ENCODE peak calls at places on chromosome 3, in six cellular contexts. One of them, this sample, is unnamed. For H3K27me3 and H3K4me1, the result is how much of the 10 kb centered on the place peaks cover.

GRCh38 chr3:187750041-187750512 is 4.8 kb upstream of the BCL6 start:
- DNase-seq in Panc1: no peak
- DNase-seq in HepG2: peak
- DNase-seq in stomach: peak
- DNase-seq in endothelial cell of umbilical vein: peak
- DNase-seq in sigmoid colon: peak
- DNase-seq in this sample: peak

GRCh38 chr3:194206375-194206774 is 70.4 kb downstream of the HES1 start:
- DNase-seq in sigmoid colon: peak
- DNase-seq in endothelial cell of umbilical vein: peak
- DNase-seq in stomach: no peak
- DNase-seq in Panc1: no peak
- DNase-seq in HepG2: no peak
- DNase-seq in this sample: no peak

GRCh38 chr3:190018460-190018859 is 102.2 kb downstream of the P3H2 start:
- DNase-seq in sigmoid colon: no peak
- DNase-seq in stomach: no peak
- DNase-seq in endothelial cell of umbilical vein: no peak
- DNase-seq in Panc1: no peak
- DNase-seq in HepG2: no peak
- DNase-seq in this sample: no peak

GRCh38 chr3:25455316-25456232 is 27.5 kb downstream of the RARB start:
- DNase-seq in HepG2: no peak
- DNase-seq in sigmoid colon: peak
- DNase-seq in Panc1: no peak
- DNase-seq in endothelial cell of umbilical vein: peak
- DNase-seq in stomach: no peak
- DNase-seq in this sample: no peak

GRCh38 chr3:150545419-150546225 is 674 bp downstream of the SERP1 start:
- DNase-seq in stomach: peak
- DNase-seq in endothelial cell of umbilical vein: peak
- DNase-seq in Panc1: no peak
- DNase-seq in sigmoid colon: peak
- DNase-seq in HepG2: peak
- DNase-seq in this sample: no peak

GRCh38 chr3:38828681-38829080 is 12.7 kb upstream of the SCN10A start:
- DNase-seq in stomach: no peak
- DNase-seq in endothelial cell of umbilical vein: no peak
- DNase-seq in Panc1: no peak
- DNase-seq in sigmoid colon: no peak
- DNase-seq in HepG2: no peak
- DNase-seq in this sample: no peak

GRCh38 chr3:45226206-45226915 is at the start of gene TMEM158:
- DNase-seq in stomach: peak
- DNase-seq in Panc1: no peak
- DNase-seq in endothelial cell of umbilical vein: peak
- DNase-seq in HepG2: peak
- DNase-seq in sigmoid colon: peak
- DNase-seq in this sample: peak

GRCh38 chr3:125010393-125010792 is 45.4 kb downstream of the HEG1 start:
- DNase-seq in stomach: no peak
- DNase-seq in sigmoid colon: no peak
- DNase-seq in Panc1: no peak
- DNase-seq in endothelial cell of umbilical vein: no peak
- DNase-seq in HepG2: peak
- DNase-seq in this sample: no peak

GRCh38 chr3:270688-271087 is 74.1 kb downstream of the CHL1 start:
- DNase-seq in endothelial cell of umbilical vein: no peak
- DNase-seq in HepG2: no peak
- DNase-seq in stomach: no peak
- DNase-seq in sigmoid colon: no peak
- DNase-seq in Panc1: no peak
- DNase-seq in this sample: no peak

GRCh38 chr3:135965129-135965505 is 411 bp upstream of the PPP2R3A start:
- DNase-seq in stomach: no peak
- DNase-seq in sigmoid colon: no peak
- DNase-seq in HepG2: no peak
- DNase-seq in endothelial cell of umbilical vein: no peak
- DNase-seq in Panc1: no peak
- DNase-seq in this sample: no peak

GRCh38 chr3:187104956-187105355 is 34.3 kb downstream of the RPL39L start:
- DNase-seq in endothelial cell of umbilical vein: no peak
- DNase-seq in HepG2: no peak
- DNase-seq in sigmoid colon: no peak
- DNase-seq in Panc1: no peak
- DNase-seq in stomach: no peak
- DNase-seq in this sample: no peak

GRCh38 chr3:138032567-138032966 is 22.6 kb downstream of the CLDN18 start:
- DNase-seq in stomach: no peak
- DNase-seq in HepG2: no peak
- DNase-seq in endothelial cell of umbilical vein: no peak
- DNase-seq in sigmoid colon: no peak
- DNase-seq in Panc1: no peak
- DNase-seq in this sample: no peak

DNA sequence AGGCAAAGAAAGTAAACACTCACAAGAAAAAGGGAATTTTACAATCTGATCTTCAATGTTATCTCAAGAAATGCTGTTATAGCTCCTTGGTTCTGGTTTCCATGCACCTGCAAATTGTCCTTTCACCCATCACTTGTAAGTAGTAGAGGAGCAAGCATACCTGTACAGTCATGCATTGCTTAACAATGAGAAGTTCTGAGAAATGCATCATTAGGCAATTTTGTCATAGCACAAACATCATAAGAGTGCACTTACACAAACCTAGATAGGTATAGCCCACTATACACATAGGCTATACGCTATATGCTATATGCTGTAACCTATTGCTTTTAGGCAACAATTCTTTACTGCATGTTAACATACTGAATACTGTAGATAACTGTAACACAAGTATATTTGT is 672.3 kb downstream of the FHIT start:
- DNase-seq in endothelial cell of umbilical vein: no peak
- DNase-seq in HepG2: no peak
- DNase-seq in sigmoid colon: no peak
- DNase-seq in Panc1: no peak
- DNase-seq in stomach: no peak
- DNase-seq in this sample: no peak
- H3K27me3 ChIP-seq in endothelial cell of umbilical vein: under half
- H3K27me3 ChIP-seq in HepG2: under half
- H3K27me3 ChIP-seq in sigmoid colon: under half
- H3K27me3 ChIP-seq in Panc1: under half
- H3K27me3 ChIP-seq in stomach: under half
- H3K27me3 ChIP-seq in this sample: under half

GRCh38 chr3:129617381-129618185 is 11.1 kb upstream of the PLXND1 start:
- DNase-seq in sigmoid colon: peak
- DNase-seq in stomach: no peak
- DNase-seq in endothelial cell of umbilical vein: no peak
- DNase-seq in Panc1: no peak
- DNase-seq in HepG2: no peak
- DNase-seq in this sample: no peak
- H3K4me1 ChIP-seq in sigmoid colon: under half
- H3K4me1 ChIP-seq in stomach: half or more
- H3K4me1 ChIP-seq in endothelial cell of umbilical vein: under half
- H3K4me1 ChIP-seq in Panc1: under half
- H3K4me1 ChIP-seq in HepG2: half or more
- H3K4me1 ChIP-seq in this sample: under half

GRCh38 chr3:59880717-59881116 is 830.9 kb upstream of the CFAP20DC start:
- DNase-seq in HepG2: no peak
- DNase-seq in sigmoid colon: no peak
- DNase-seq in endothelial cell of umbilical vein: no peak
- DNase-seq in Panc1: no peak
- DNase-seq in stomach: no peak
- DNase-seq in this sample: no peak
- TF ChIP-seq POLR2AphosphoS5 in HepG2: no peak
- TF ChIP-seq POLR2AphosphoS5 in sigmoid colon: no peak
- TF ChIP-seq POLR2AphosphoS5 in endothelial cell of umbilical vein: no peak
- TF ChIP-seq POLR2AphosphoS5 in Panc1: no peak
- TF ChIP-seq POLR2AphosphoS5 in stomach: no peak
- TF ChIP-seq POLR2AphosphoS5 in this sample: no peak

GRCh38 chr3:159727506-159727905 is 261.1 kb upstream of the IL12A start:
- DNase-seq in endothelial cell of umbilical vein: peak
- DNase-seq in sigmoid colon: no peak
- DNase-seq in HepG2: no peak
- DNase-seq in stomach: no peak
- DNase-seq in Panc1: no peak
- DNase-seq in this sample: no peak

GRCh38 chr3:159731254-159731653 is 257.4 kb upstream of the IL12A start:
- DNase-seq in Panc1: no peak
- DNase-seq in endothelial cell of umbilical vein: no peak
- DNase-seq in sigmoid colon: no peak
- DNase-seq in stomach: no peak
- DNase-seq in HepG2: no peak
- DNase-seq in this sample: no peak

GRCh38 chr3:159721324-159721723 is 267.3 kb upstream of the IL12A start:
- DNase-seq in sigmoid colon: no peak
- DNase-seq in stomach: no peak
- DNase-seq in HepG2: no peak
- DNase-seq in endothelial cell of umbilical vein: no peak
- DNase-seq in Panc1: no peak
- DNase-seq in this sample: no peak

GRCh38 chr3:159724627-159725026 is 264.0 kb upstream of the IL12A start:
- DNase-seq in HepG2: no peak
- DNase-seq in Panc1: no peak
- DNase-seq in stomach: no peak
- DNase-seq in sigmoid colon: no peak
- DNase-seq in endothelial cell of umbilical vein: no peak
- DNase-seq in this sample: no peak

DNA sequence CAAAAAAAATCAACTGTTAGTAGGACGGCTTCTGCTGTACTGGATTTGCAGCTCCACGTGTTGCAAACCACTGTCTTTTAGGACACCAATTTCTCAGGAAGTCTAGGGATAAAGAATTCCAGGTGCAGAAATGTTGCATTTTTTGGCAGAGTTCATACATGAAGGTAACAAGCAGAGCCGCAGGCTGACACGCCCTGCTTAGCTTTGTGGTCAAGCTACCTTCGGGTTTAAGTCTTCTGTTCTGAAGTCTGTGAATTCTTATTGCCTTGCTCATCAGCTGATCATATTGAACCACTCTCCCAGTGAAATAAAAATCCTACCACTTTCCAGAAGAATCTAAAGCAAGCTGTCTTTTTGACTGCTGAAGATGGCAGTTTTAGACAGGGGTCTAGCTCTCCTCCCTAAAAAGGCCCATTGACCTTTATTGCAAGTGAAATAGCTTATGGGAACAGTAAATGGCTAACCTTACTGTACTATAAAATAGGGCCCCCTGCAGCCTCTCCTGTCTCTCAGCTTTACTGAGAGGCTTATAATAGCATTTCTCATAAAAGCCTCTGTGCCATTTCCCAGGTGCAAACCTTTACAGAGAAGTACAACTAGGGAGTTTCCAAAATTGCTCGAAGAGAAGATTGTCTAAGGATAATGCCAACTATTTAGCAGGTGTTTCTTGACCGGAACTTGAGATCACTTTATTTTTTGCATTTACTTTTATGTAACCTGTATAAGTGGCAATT is 262.2 kb upstream of the IL12A start:
- DNase-seq in sigmoid colon: no peak
- DNase-seq in HepG2: no peak
- DNase-seq in stomach: no peak
- DNase-seq in Panc1: no peak
- DNase-seq in endothelial cell of umbilical vein: no peak
- DNase-seq in this sample: peak
- H3K27me3 ChIP-seq in sigmoid colon: under half
- H3K27me3 ChIP-seq in HepG2: under half
- H3K27me3 ChIP-seq in stomach: under half
- H3K27me3 ChIP-seq in Panc1: under half
- H3K27me3 ChIP-seq in endothelial cell of umbilical vein: under half
- H3K27me3 ChIP-seq in this sample: under half

GRCh38 chr3:111735912-111736311 is 123.2 kb upstream of the PHLDB2 start:
- DNase-seq in Panc1: no peak
- DNase-seq in stomach: no peak
- DNase-seq in HepG2: no peak
- DNase-seq in sigmoid colon: no peak
- DNase-seq in endothelial cell of umbilical vein: no peak
- DNase-seq in this sample: no peak
- H3K4me1 ChIP-seq in Panc1: under half
- H3K4me1 ChIP-seq in stomach: under half
- H3K4me1 ChIP-seq in HepG2: half or more
- H3K4me1 ChIP-seq in sigmoid colon: under half
- H3K4me1 ChIP-seq in endothelial cell of umbilical vein: under half
- H3K4me1 ChIP-seq in this sample: under half

GRCh38 chr3:195522254-195523023 is 20.7 kb downstream of the PPP1R2 start:
- DNase-seq in Panc1: no peak
- DNase-seq in endothelial cell of umbilical vein: peak
- DNase-seq in HepG2: no peak
- DNase-seq in stomach: no peak
- DNase-seq in sigmoid colon: no peak
- DNase-seq in this sample: no peak

GRCh38 chr3:195526492-195526891 is 16.6 kb downstream of the PPP1R2 start:
- DNase-seq in Panc1: no peak
- DNase-seq in HepG2: no peak
- DNase-seq in endothelial cell of umbilical vein: no peak
- DNase-seq in stomach: no peak
- DNase-seq in sigmoid colon: no peak
- DNase-seq in this sample: no peak

GRCh38 chr3:195524171-195524896 is 18.8 kb downstream of the PPP1R2 start:
- DNase-seq in stomach: no peak
- DNase-seq in sigmoid colon: no peak
- DNase-seq in HepG2: no peak
- DNase-seq in Panc1: no peak
- DNase-seq in endothelial cell of umbilical vein: no peak
- DNase-seq in this sample: no peak
- TF ChIP-seq POLR2AphosphoS5 in stomach: no peak
- TF ChIP-seq POLR2AphosphoS5 in sigmoid colon: no peak
- TF ChIP-seq POLR2AphosphoS5 in HepG2: no peak
- TF ChIP-seq POLR2AphosphoS5 in Panc1: no peak
- TF ChIP-seq POLR2AphosphoS5 in endothelial cell of umbilical vein: no peak
- TF ChIP-seq POLR2AphosphoS5 in this sample: no peak

GRCh38 chr3:70516081-70516480 is 203.6 kb upstream of the MDFIC2 start:
- DNase-seq in sigmoid colon: no peak
- DNase-seq in Panc1: no peak
- DNase-seq in HepG2: no peak
- DNase-seq in endothelial cell of umbilical vein: no peak
- DNase-seq in stomach: no peak
- DNase-seq in this sample: no peak

GRCh38 chr3:70519005-70519404 is 206.6 kb upstream of the MDFIC2 start:
- DNase-seq in endothelial cell of umbilical vein: no peak
- DNase-seq in stomach: no peak
- DNase-seq in sigmoid colon: no peak
- DNase-seq in HepG2: no peak
- DNase-seq in Panc1: no peak
- DNase-seq in this sample: no peak

GRCh38 chr3:70519913-70520659 is 207.6 kb upstream of the MDFIC2 start:
- DNase-seq in HepG2: no peak
- DNase-seq in Panc1: no peak
- DNase-seq in sigmoid colon: no peak
- DNase-seq in stomach: no peak
- DNase-seq in endothelial cell of umbilical vein: no peak
- DNase-seq in this sample: no peak
- H3K27me3 ChIP-seq in HepG2: under half
- H3K27me3 ChIP-seq in Panc1: under half
- H3K27me3 ChIP-seq in sigmoid colon: under half
- H3K27me3 ChIP-seq in stomach: under half
- H3K27me3 ChIP-seq in endothelial cell of umbilical vein: under half
- H3K27me3 ChIP-seq in this sample: under half